ENCODE peak calls at places on chromosomes 6 and 20, in seven cellular contexts. L is stomach, O is HCT116, K is transverse colon, V is breast epithelium, Q is HL-60, U is K562. W is an unnamed sample.
A peak's percentile ranks its signal among the peaks of the same experiment; 100 is the strongest.

GRCh38 chr6:154433477-154434241 is 76.8 kb downstream of the CNKSR3 start:
- DNase-seq in V (no peak), L (no peak), U (no peak), Q (no peak), O (no peak), K (no peak), W (no peak)

GRCh38 chr6:85015396-85015990 is 251.1 kb upstream of the TBX18 start:
- DNase-seq in K (peak; percentile 8), L (peak; percentile 31), V (no peak), U (peak; percentile 52), Q (peak; percentile 48), O (peak; percentile 63), W (no peak)

GRCh38 chr6:143673638-143674037 is 4.1 kb upstream of the PHACTR2 start:
- DNase-seq in U (no peak), O (peak; percentile 68), V (no peak), Q (no peak), L (peak; percentile 64), K (peak; percentile 52), W (no peak)

GRCh38 chr6:22332726-22333125 is 35.9 kb upstream of the PRL start:
- DNase-seq in L (no peak), Q (no peak), O (no peak), U (no peak), K (no peak), V (no peak), W (no peak)

GRCh38 chr20:50224553-50225255 is 34.1 kb downstream of the CEBPB start:
- DNase-seq in U (peak; percentile 31), K (peak; percentile 65), Q (peak; percentile 17), L (peak; percentile 42), O (no peak), V (peak; percentile 69), W (no peak)

GRCh38 chr20:48538058-48538825 is 289.6 kb downstream of the PREX1 start:
- DNase-seq in K (no peak), Q (no peak), O (peak; percentile 6), L (peak; percentile 44), V (peak; percentile 59), U (no peak), W (no peak)

GRCh38 chr20:37880726-37881591 is 22.0 kb upstream of the VSTM2L start:
- DNase-seq in O (no peak), L (peak; percentile 53), K (no peak), U (peak; percentile 63), Q (no peak), V (no peak), W (peak; percentile 84)

GRCh38 chr6:155315516-155315871 is 1.2 kb upstream of the TFB1M start:
- DNase-seq in V (no peak), Q (no peak), U (no peak), O (no peak), L (no peak), K (no peak), W (no peak)

GRCh38 chr6:168648240-168648639 is 207.3 kb downstream of the SMOC2 start:
- DNase-seq in V (peak; percentile 38), L (peak; percentile 78), Q (no peak), U (no peak), O (no peak), K (no peak), W (no peak)

GRCh38 chr6:157242791-157243190 is 80.5 kb downstream of the TMEM242 start:
- DNase-seq in Q (no peak), L (no peak), U (no peak), O (no peak), V (no peak), K (no peak), W (peak; percentile 38)

GRCh38 chr20:49890651-49891361 is 24.5 kb downstream of the SPATA2 start:
- DNase-seq in V (no peak), K (no peak), Q (no peak), U (no peak), L (no peak), O (no peak), W (peak; percentile 69)

GRCh38 chr6:163241668-163242067 is 172.8 kb upstream of the QKI start:
- DNase-seq in U (no peak), K (no peak), V (no peak), O (no peak), L (no peak), Q (no peak), W (no peak)

GRCh38 chr20:59424976-59425375 is 124.6 kb downstream of the EDN3 start:
- DNase-seq in O (no peak), Q (no peak), K (no peak), U (no peak), V (no peak), L (no peak), W (no peak)

GRCh38 chr20:59678286-59678685 is 73.9 kb downstream of the PHACTR3 start:
- DNase-seq in K (no peak), O (no peak), V (no peak), Q (no peak), L (no peak), U (no peak), W (no peak)

GRCh38 chr20:38181207-38181693 is 16.2 kb upstream of the TGM2 start:
- DNase-seq in V (no peak), O (no peak), L (no peak), K (no peak), Q (no peak), U (no peak), W (no peak)

GRCh38 chr6:127547215-127547614 is 28.1 kb upstream of the MTCL3 start:
- DNase-seq in O (no peak), V (no peak), K (no peak), Q (no peak), U (no peak), L (no peak), W (no peak)

GRCh38 chr6:5181494-5182287 is 79.1 kb downstream of the LYRM4 start:
- DNase-seq in K (no peak), Q (peak; percentile 75), O (no peak), L (no peak), V (no peak), U (no peak), W (no peak)
- H3K27ac ChIP-seq in K (no peak overlapping the region), Q (no peak overlapping the region), O (no peak overlapping the region), L (no peak overlapping the region), V (no peak overlapping the region), U (no peak overlapping the region), W (no peak overlapping the region)

GRCh38 chr6:44126320-44127149 is 717 bp downstream of the MRPL14 start:
- DNase-seq in U (no peak), O (no peak), L (peak; percentile 41), V (peak; percentile 25), K (peak; percentile 60), Q (peak; percentile 36), W (peak; percentile 89)
- TF ChIP-seq POLR2AphosphoS5 in U (no peak), O (no peak), L (no peak), V (no peak), K (no peak), Q (no peak), W (no peak)

GRCh38 chr20:5153152-5153467 is 26.3 kb downstream of the CDS2 start:
- DNase-seq in O (no peak), K (no peak), U (no peak), V (no peak), L (no peak), Q (no peak), W (no peak)

GRCh38 chr20:5159928-5160327 is 33.1 kb downstream of the CDS2 start:
- DNase-seq in K (no peak), V (no peak), O (no peak), L (no peak), U (no peak), Q (no peak), W (no peak)

GRCh38 chr20:5153612-5154542 is 27.1 kb downstream of the CDS2 start:
- DNase-seq in U (no peak), O (peak; percentile 63), V (no peak), Q (no peak), K (no peak), L (no peak), W (no peak)

GRCh38 chr20:5154543-5154925 is 27.7 kb downstream of the CDS2 start:
- DNase-seq in V (no peak), Q (no peak), K (no peak), O (no peak), U (no peak), L (no peak), W (no peak)

DNA sequence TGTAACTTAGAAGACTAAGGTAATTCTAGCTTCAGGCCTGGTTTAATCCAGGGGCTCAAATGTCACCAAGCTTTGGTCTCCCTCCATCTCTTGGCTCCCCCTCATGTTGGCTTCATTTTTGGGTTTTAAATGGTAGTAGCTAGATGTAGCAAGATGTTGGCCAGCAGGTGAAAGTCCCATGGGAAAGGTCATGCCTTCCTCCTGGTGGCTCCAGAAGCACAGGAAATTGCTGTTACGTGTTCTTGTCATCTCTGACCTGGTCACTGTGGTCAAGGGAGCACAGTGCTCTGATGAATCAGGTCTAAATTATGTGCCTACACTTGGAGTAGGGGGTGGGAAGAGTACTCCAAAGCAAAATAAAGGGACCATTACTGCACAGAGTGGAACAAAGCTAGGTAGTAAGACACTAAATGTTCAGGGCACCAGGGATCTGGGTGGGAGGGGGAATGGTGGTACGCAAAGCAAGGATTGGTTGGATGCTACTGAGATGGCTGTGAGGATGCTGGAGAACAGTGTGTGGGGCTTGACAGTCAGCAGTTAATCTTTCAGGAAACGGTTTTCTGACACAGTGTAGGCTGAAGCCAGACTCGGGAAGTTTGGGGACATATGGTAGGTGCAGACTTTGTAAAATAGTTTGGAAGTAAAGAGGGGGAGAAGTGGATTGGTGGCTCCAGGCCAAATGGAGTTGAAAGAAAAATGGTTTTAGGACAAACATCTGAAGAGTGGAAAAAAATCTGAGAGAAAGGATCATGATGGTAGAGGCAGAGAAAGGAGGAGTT is 30.1 kb downstream of the CDS2 start:
- DNase-seq in Q (no peak), V (no peak), K (no peak), O (peak; percentile 60), U (no peak), L (no peak), W (no peak)
- H3K27ac ChIP-seq in Q (no peak overlapping the region), V (no peak overlapping the region), K (no peak overlapping the region), O (no peak overlapping the region), U (no peak overlapping the region), L (no peak overlapping the region), W (no peak overlapping the region)

GRCh38 chr6:36676142-36677058 is 2.1 kb upstream of the CDKN1A start:
- DNase-seq in V (peak; percentile 63), O (no peak), Q (no peak), K (no peak), U (no peak), L (no peak), W (peak; percentile 43)

GRCh38 chr6:36677059-36677749 is 1.3 kb upstream of the CDKN1A start:
- DNase-seq in Q (no peak), O (no peak), K (no peak), L (no peak), U (no peak), V (no peak), W (peak; percentile 39)

GRCh38 chr6:36677753-36678487 is 594 bp upstream of the CDKN1A start:
- DNase-seq in V (no peak), Q (no peak), K (no peak), L (no peak), U (no peak), O (no peak), W (peak; percentile 28)

GRCh38 chr6:36679043-36679821 is 718 bp downstream of the CDKN1A start:
- DNase-seq in K (peak; percentile 69), U (peak; percentile 62), O (no peak), V (peak; percentile 68), L (peak; percentile 78), Q (no peak), W (peak; percentile 87)

DNA sequence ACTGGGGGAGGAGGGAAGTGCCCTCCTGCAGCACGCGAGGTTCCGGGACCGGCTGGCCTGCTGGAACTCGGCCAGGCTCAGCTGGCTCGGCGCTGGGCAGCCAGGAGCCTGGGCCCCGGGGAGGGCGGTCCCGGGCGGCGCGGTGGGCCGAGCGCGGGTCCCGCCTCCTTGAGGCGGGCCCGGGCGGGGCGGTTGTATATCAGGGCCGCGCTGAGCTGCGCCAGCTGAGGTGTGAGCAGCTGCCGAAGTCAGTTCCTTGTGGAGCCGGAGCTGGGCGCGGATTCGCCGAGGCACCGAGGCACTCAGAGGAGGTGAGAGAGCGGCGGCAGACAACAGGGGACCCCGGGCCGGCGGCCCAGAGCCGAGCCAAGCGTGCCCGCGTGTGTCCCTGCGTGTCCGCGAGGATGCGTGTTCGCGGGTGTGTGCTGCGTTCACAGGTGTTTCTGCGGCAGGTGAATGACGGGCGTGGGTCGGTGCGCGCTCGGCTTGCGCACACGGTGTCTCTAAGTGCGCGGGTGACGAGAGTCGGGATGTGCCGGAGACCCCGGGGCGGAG is at the start of gene CDKN1A:
- DNase-seq in V (peak; percentile 90), K (peak; percentile 96), O (peak; percentile 68), U (peak; percentile 91), Q (peak; percentile 74), L (peak; percentile 98), W (peak; percentile 95)
- TF ChIP-seq POLR2AphosphoS5 in V (peak; percentile 98), K (peak; percentile 98), O (peak; percentile 100), U (peak; percentile 72), Q (peak; percentile 74), L (peak; percentile 99), W (peak; percentile 98)